ENCODE peak calls at places on chromosomes 7 and 10, in six cellular contexts. One of them, this sample, is unnamed.

GRCh38 chr10:28181478-28182096 is 121.3 kb downstream of the MPP7 start:
- DNase-seq in stomach: no peak
- DNase-seq in ovary: no peak
- DNase-seq in PC-9: no peak
- DNase-seq in CD4-positive, CD25-positive, alpha-beta regulatory T cell: no peak
- DNase-seq in upper lobe of right lung: no peak
- DNase-seq in this sample: no peak

GRCh38 chr10:89805599-89806013 is 104.2 kb downstream of the KIF20B start:
- DNase-seq in ovary: no peak
- DNase-seq in stomach: no peak
- DNase-seq in CD4-positive, CD25-positive, alpha-beta regulatory T cell: no peak
- DNase-seq in upper lobe of right lung: no peak
- DNase-seq in PC-9: no peak
- DNase-seq in this sample: no peak

GRCh38 chr7:151435103-151435916 is 4.6 kb downstream of the CRYGN start:
- DNase-seq in CD4-positive, CD25-positive, alpha-beta regulatory T cell: no peak
- DNase-seq in ovary: peak; percentile 30
- DNase-seq in stomach: no peak
- DNase-seq in PC-9: no peak
- DNase-seq in upper lobe of right lung: peak; percentile 38
- DNase-seq in this sample: no peak

GRCh38 chr10:133083422-133084100 is 4.2 kb upstream of the ADGRA1 start:
- DNase-seq in CD4-positive, CD25-positive, alpha-beta regulatory T cell: no peak
- DNase-seq in upper lobe of right lung: no peak
- DNase-seq in ovary: no peak
- DNase-seq in stomach: no peak
- DNase-seq in PC-9: no peak
- DNase-seq in this sample: no peak

GRCh38 chr7:86280150-86280549 is 363.6 kb upstream of the GRM3 start:
- DNase-seq in PC-9: no peak
- DNase-seq in stomach: no peak
- DNase-seq in ovary: no peak
- DNase-seq in upper lobe of right lung: no peak
- DNase-seq in CD4-positive, CD25-positive, alpha-beta regulatory T cell: no peak
- DNase-seq in this sample: no peak

GRCh38 chr7:30159698-30160143 is 24.9 kb downstream of the MTURN start:
- DNase-seq in ovary: no peak
- DNase-seq in PC-9: no peak
- DNase-seq in stomach: peak; percentile 56
- DNase-seq in upper lobe of right lung: peak; percentile 79
- DNase-seq in CD4-positive, CD25-positive, alpha-beta regulatory T cell: no peak
- DNase-seq in this sample: no peak

GRCh38 chr7:125074141-125074540 is 144.5 kb upstream of the POT1 start:
- DNase-seq in PC-9: peak; percentile 79
- DNase-seq in ovary: no peak
- DNase-seq in stomach: no peak
- DNase-seq in CD4-positive, CD25-positive, alpha-beta regulatory T cell: no peak
- DNase-seq in upper lobe of right lung: no peak
- DNase-seq in this sample: no peak

GRCh38 chr10:131846224-131847101 is 54.3 kb upstream of the PPP2R2D start:
- DNase-seq in stomach: no peak
- DNase-seq in PC-9: no peak
- DNase-seq in upper lobe of right lung: peak; percentile 57
- DNase-seq in CD4-positive, CD25-positive, alpha-beta regulatory T cell: no peak
- DNase-seq in ovary: no peak
- DNase-seq in this sample: no peak

GRCh38 chr7:114922652-114923402 is 933 bp downstream of the MDFIC start:
- DNase-seq in upper lobe of right lung: peak; percentile 76
- DNase-seq in CD4-positive, CD25-positive, alpha-beta regulatory T cell: peak; percentile 41
- DNase-seq in stomach: peak; percentile 31
- DNase-seq in PC-9: peak; percentile 59
- DNase-seq in ovary: peak; percentile 29
- DNase-seq in this sample: peak; percentile 36

GRCh38 chr10:90199098-90199497 is 497.7 kb downstream of the KIF20B start:
- DNase-seq in PC-9: no peak
- DNase-seq in CD4-positive, CD25-positive, alpha-beta regulatory T cell: no peak
- DNase-seq in ovary: no peak
- DNase-seq in stomach: no peak
- DNase-seq in upper lobe of right lung: no peak
- DNase-seq in this sample: no peak

DNA sequence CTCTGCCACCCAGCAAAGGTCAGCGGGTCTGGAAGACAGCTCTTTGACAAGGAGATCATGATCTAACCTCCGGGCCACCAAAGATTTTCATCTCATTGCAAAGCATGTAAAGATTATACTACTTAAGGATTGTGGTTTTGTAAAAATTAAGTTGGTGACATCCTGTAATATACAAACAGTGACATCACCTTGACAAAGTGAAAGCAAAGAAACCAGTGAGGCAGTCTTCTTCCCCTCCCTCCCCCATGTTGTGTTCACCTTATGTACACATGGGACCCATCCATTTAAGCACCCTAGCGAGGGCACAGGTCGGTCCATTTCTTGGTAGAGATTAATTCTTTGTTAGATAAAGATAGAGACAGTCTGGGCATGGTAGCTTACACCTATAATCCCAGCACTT is 3.9 kb downstream of the MDH2 start:
- DNase-seq in PC-9: no peak
- DNase-seq in ovary: no peak
- DNase-seq in CD4-positive, CD25-positive, alpha-beta regulatory T cell: no peak
- DNase-seq in stomach: no peak
- DNase-seq in upper lobe of right lung: no peak
- DNase-seq in this sample: peak; percentile 9
- H3K36me3 ChIP-seq in PC-9: peaks cover 15% of the 10 kb centered on the region
- H3K36me3 ChIP-seq in ovary: no peaks in the 10 kb centered on the region
- H3K36me3 ChIP-seq in CD4-positive, CD25-positive, alpha-beta regulatory T cell: peaks cover 33% of the 10 kb centered on the region
- H3K36me3 ChIP-seq in stomach: peaks cover 7% of the 10 kb centered on the region
- H3K36me3 ChIP-seq in upper lobe of right lung: peaks cover 40% of the 10 kb centered on the region
- H3K36me3 ChIP-seq in this sample: peaks cover 5% of the 10 kb centered on the region

DNA sequence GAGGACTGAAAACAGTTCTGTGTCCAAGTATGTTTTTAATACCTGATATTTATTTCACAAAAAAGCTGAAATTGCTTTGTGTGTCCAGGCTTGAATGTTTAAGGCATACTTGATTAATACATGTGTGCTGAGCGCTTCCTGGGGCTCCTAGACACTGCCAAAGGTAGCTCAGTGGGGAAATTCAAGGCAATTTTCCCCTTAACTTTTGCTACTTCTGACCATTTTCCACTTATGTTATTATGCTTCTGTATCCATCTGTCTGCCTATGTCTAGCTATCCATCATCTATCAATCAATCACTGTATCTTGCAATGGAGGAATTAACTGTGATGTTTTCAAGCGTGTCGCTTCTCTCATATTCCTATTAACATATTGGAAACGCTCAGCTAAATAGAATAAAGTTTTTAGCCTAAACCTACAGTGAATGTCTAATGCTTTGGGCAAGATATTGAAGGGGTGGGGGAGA is 34.6 kb downstream of the KLF6 start:
- DNase-seq in PC-9: no peak
- DNase-seq in stomach: no peak
- DNase-seq in upper lobe of right lung: no peak
- DNase-seq in ovary: no peak
- DNase-seq in CD4-positive, CD25-positive, alpha-beta regulatory T cell: no peak
- DNase-seq in this sample: no peak
- H3K4me3 ChIP-seq in PC-9: no peak overlapping the region
- H3K4me3 ChIP-seq in stomach: no peak overlapping the region
- H3K4me3 ChIP-seq in upper lobe of right lung: peak overlapping the region; percentile 28
- H3K4me3 ChIP-seq in ovary: no peak overlapping the region
- H3K4me3 ChIP-seq in CD4-positive, CD25-positive, alpha-beta regulatory T cell: no peak overlapping the region
- H3K4me3 ChIP-seq in this sample: no peak overlapping the region

GRCh38 chr10:51302316-51302715 is 228.0 kb downstream of the PRKG1 start:
- DNase-seq in PC-9: no peak
- DNase-seq in upper lobe of right lung: no peak
- DNase-seq in stomach: no peak
- DNase-seq in ovary: no peak
- DNase-seq in CD4-positive, CD25-positive, alpha-beta regulatory T cell: no peak
- DNase-seq in this sample: no peak

GRCh38 chr10:51297438-51297837 is 223.2 kb downstream of the PRKG1 start:
- DNase-seq in ovary: no peak
- DNase-seq in upper lobe of right lung: no peak
- DNase-seq in PC-9: no peak
- DNase-seq in stomach: no peak
- DNase-seq in CD4-positive, CD25-positive, alpha-beta regulatory T cell: no peak
- DNase-seq in this sample: no peak

GRCh38 chr10:51301644-51302043 is 227.4 kb downstream of the PRKG1 start:
- DNase-seq in CD4-positive, CD25-positive, alpha-beta regulatory T cell: no peak
- DNase-seq in PC-9: no peak
- DNase-seq in ovary: no peak
- DNase-seq in stomach: no peak
- DNase-seq in upper lobe of right lung: no peak
- DNase-seq in this sample: no peak

DNA sequence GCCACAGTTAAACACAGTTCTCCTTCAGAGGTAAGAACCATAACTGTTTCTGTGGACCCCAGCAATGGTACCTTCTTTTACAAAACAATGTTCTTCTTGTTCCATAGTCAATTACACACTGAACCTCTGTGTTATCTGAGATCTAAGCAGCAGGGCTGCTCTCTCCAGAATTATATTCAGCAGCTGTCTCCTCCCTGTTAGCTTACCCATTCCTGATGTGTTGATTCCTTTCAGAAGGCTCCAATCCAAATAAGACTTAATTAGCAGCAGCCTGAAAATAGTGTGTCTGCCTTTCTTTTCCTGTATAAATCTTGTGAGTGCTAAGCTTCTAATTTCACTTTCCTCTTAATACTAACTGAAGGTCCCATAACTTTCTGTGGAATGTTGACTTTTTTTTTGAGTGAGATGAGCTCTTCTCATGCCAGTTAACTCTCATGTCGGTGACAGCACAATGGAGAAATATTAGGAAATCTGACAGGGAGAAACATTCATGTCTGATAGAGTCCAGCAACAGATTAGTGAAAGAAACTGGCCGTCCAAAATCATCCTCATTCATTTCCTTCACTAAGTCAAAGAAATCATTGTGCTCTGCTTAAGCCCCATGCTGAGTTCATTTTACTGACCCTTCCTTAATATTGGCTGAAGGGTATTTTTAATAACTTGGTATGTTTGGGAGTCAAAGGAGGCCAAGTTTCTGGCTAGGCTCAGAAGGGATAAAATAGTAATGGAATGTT is 226.5 kb downstream of the PRKG1 start:
- DNase-seq in ovary: no peak
- DNase-seq in PC-9: no peak
- DNase-seq in stomach: no peak
- DNase-seq in CD4-positive, CD25-positive, alpha-beta regulatory T cell: no peak
- DNase-seq in upper lobe of right lung: no peak
- DNase-seq in this sample: no peak
- H3K27ac ChIP-seq in ovary: no peak overlapping the region
- H3K27ac ChIP-seq in PC-9: no peak overlapping the region
- H3K27ac ChIP-seq in stomach: peak overlapping the region; percentile 43
- H3K27ac ChIP-seq in CD4-positive, CD25-positive, alpha-beta regulatory T cell: no peak overlapping the region
- H3K27ac ChIP-seq in upper lobe of right lung: no peak overlapping the region
- H3K27ac ChIP-seq in this sample: no peak overlapping the region

GRCh38 chr7:4745265-4745919 is 30.0 kb upstream of the AP5Z1 start:
- DNase-seq in stomach: no peak
- DNase-seq in CD4-positive, CD25-positive, alpha-beta regulatory T cell: no peak
- DNase-seq in ovary: no peak
- DNase-seq in PC-9: no peak
- DNase-seq in upper lobe of right lung: no peak
- DNase-seq in this sample: no peak
- H3K36me3 ChIP-seq in stomach: peaks cover 13% of the 10 kb centered on the region
- H3K36me3 ChIP-seq in CD4-positive, CD25-positive, alpha-beta regulatory T cell: peaks cover 21% of the 10 kb centered on the region
- H3K36me3 ChIP-seq in ovary: no peaks in the 10 kb centered on the region
- H3K36me3 ChIP-seq in PC-9: peaks cover 31% of the 10 kb centered on the region
- H3K36me3 ChIP-seq in upper lobe of right lung: peaks cover 32% of the 10 kb centered on the region
- H3K36me3 ChIP-seq in this sample: no peaks in the 10 kb centered on the region

DNA sequence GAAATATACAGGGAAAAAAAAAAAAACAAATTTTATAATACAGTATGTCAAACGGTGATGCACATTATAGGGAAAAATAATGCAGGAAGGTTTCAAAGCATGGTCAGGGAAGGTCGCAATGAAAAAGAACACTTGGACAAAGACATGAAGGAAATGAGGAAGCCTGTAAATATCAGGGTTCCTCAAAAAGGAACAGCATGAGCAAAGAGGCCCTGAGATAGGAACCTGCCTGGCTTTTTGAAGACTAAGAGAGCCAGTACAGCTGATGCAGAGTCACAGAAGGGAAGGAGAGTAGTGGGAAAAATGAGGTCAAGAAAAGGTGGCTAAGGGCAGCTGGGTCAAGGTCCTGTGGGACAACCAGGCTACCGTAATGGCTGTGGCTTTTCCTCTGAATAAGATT is 1.9 kb downstream of the VPS41 start:
- DNase-seq in stomach: no peak
- DNase-seq in PC-9: no peak
- DNase-seq in CD4-positive, CD25-positive, alpha-beta regulatory T cell: no peak
- DNase-seq in upper lobe of right lung: no peak
- DNase-seq in ovary: no peak
- DNase-seq in this sample: no peak
- H3K4me3 ChIP-seq in stomach: no peak overlapping the region
- H3K4me3 ChIP-seq in PC-9: no peak overlapping the region
- H3K4me3 ChIP-seq in CD4-positive, CD25-positive, alpha-beta regulatory T cell: no peak overlapping the region
- H3K4me3 ChIP-seq in upper lobe of right lung: no peak overlapping the region
- H3K4me3 ChIP-seq in ovary: no peak overlapping the region
- H3K4me3 ChIP-seq in this sample: no peak overlapping the region

GRCh38 chr7:13042605-13043236 is 355.3 kb downstream of the ARL4A start:
- DNase-seq in stomach: no peak
- DNase-seq in ovary: no peak
- DNase-seq in PC-9: peak; percentile 54
- DNase-seq in upper lobe of right lung: no peak
- DNase-seq in CD4-positive, CD25-positive, alpha-beta regulatory T cell: no peak
- DNase-seq in this sample: no peak

GRCh38 chr7:13044309-13044708 is 356.9 kb downstream of the ARL4A start:
- DNase-seq in stomach: no peak
- DNase-seq in CD4-positive, CD25-positive, alpha-beta regulatory T cell: no peak
- DNase-seq in PC-9: no peak
- DNase-seq in upper lobe of right lung: no peak
- DNase-seq in ovary: no peak
- DNase-seq in this sample: no peak

GRCh38 chr7:13049946-13050345 is 362.5 kb downstream of the ARL4A start:
- DNase-seq in ovary: no peak
- DNase-seq in PC-9: no peak
- DNase-seq in upper lobe of right lung: no peak
- DNase-seq in stomach: no peak
- DNase-seq in CD4-positive, CD25-positive, alpha-beta regulatory T cell: no peak
- DNase-seq in this sample: no peak

GRCh38 chr7:13050703-13051102 is 363.3 kb downstream of the ARL4A start:
- DNase-seq in stomach: no peak
- DNase-seq in PC-9: no peak
- DNase-seq in CD4-positive, CD25-positive, alpha-beta regulatory T cell: no peak
- DNase-seq in upper lobe of right lung: no peak
- DNase-seq in ovary: no peak
- DNase-seq in this sample: no peak

DNA sequence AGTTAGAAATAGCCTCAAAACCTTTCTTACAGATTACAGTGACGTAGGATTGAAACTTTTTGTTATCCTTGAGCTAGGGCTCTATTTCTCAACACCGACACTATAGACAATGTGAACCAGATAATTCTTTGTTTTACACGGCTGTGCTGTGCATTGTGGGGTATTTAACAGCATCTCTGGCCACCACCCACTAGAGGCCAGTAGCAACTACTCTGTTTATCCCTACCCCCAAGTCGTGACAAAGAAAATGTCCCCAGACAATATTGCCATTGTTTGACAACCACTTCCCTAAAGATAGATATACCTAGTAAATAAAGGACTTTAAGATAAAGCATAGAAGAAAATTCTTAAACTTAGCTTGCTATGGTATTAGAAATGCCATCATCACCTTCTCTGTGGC is 359.6 kb downstream of the ARL4A start:
- DNase-seq in PC-9: no peak
- DNase-seq in ovary: no peak
- DNase-seq in CD4-positive, CD25-positive, alpha-beta regulatory T cell: no peak
- DNase-seq in upper lobe of right lung: no peak
- DNase-seq in stomach: no peak
- DNase-seq in this sample: no peak
- H3K27ac ChIP-seq in PC-9: no peak overlapping the region
- H3K27ac ChIP-seq in ovary: no peak overlapping the region
- H3K27ac ChIP-seq in CD4-positive, CD25-positive, alpha-beta regulatory T cell: no peak overlapping the region
- H3K27ac ChIP-seq in upper lobe of right lung: no peak overlapping the region
- H3K27ac ChIP-seq in stomach: no peak overlapping the region
- H3K27ac ChIP-seq in this sample: no peak overlapping the region

This sample was measured in CD8-positive, alpha-beta memory T cell.